ENCODE peak calls at places on chromosomes 11 and 22, in seven cellular contexts. One of them, this sample, is unnamed.

GRCh38 chr11:15773024-15773423 is 583.3 kb downstream of the SOX6 start:
- DNase-seq in B cell: no peak
- DNase-seq in RPMI7951: no peak
- DNase-seq in activated CD8-positive, alpha-beta memory T cell treated with anti-CD3 and anti-CD28 coated beads, Interleukin-2, amount 50 U/mL, for 4 hours: no peak
- DNase-seq in HEK293T: no peak
- DNase-seq in stimulated activated CD4-positive, alpha-beta T cell treated with anti-CD3 and anti-CD28 coated beads, Interleukin-2, amount 100 ng/mL, for 48 hours: no peak
- DNase-seq in OCI-LY7: no peak
- DNase-seq in this sample: no peak

GRCh38 chr11:10866893-10867331 is 9.1 kb upstream of the ZBED5 start:
- DNase-seq in OCI-LY7: no peak
- DNase-seq in activated CD8-positive, alpha-beta memory T cell treated with anti-CD3 and anti-CD28 coated beads, Interleukin-2, amount 50 U/mL, for 4 hours: no peak
- DNase-seq in HEK293T: peak; percentile 16
- DNase-seq in stimulated activated CD4-positive, alpha-beta T cell treated with anti-CD3 and anti-CD28 coated beads, Interleukin-2, amount 100 ng/mL, for 48 hours: no peak
- DNase-seq in B cell: no peak
- DNase-seq in RPMI7951: peak; percentile 17
- DNase-seq in this sample: no peak

GRCh38 chr22:39205344-39206021 is 39.3 kb downstream of the PDGFB start:
- DNase-seq in RPMI7951: peak; percentile 92
- DNase-seq in HEK293T: no peak
- DNase-seq in activated CD8-positive, alpha-beta memory T cell treated with anti-CD3 and anti-CD28 coated beads, Interleukin-2, amount 50 U/mL, for 4 hours: peak; percentile 50
- DNase-seq in B cell: no peak
- DNase-seq in stimulated activated CD4-positive, alpha-beta T cell treated with anti-CD3 and anti-CD28 coated beads, Interleukin-2, amount 100 ng/mL, for 48 hours: no peak
- DNase-seq in OCI-LY7: no peak
- DNase-seq in this sample: no peak

GRCh38 chr22:26922804-26923203 is 265.4 kb downstream of the MIAT start:
- DNase-seq in B cell: no peak
- DNase-seq in stimulated activated CD4-positive, alpha-beta T cell treated with anti-CD3 and anti-CD28 coated beads, Interleukin-2, amount 100 ng/mL, for 48 hours: no peak
- DNase-seq in OCI-LY7: peak; percentile 4
- DNase-seq in activated CD8-positive, alpha-beta memory T cell treated with anti-CD3 and anti-CD28 coated beads, Interleukin-2, amount 50 U/mL, for 4 hours: no peak
- DNase-seq in RPMI7951: no peak
- DNase-seq in HEK293T: no peak
- DNase-seq in this sample: peak; percentile 42

GRCh38 chr11:6283453-6284023 is 23.9 kb downstream of the CCKBR start:
- DNase-seq in RPMI7951: no peak
- DNase-seq in stimulated activated CD4-positive, alpha-beta T cell treated with anti-CD3 and anti-CD28 coated beads, Interleukin-2, amount 100 ng/mL, for 48 hours: no peak
- DNase-seq in HEK293T: no peak
- DNase-seq in activated CD8-positive, alpha-beta memory T cell treated with anti-CD3 and anti-CD28 coated beads, Interleukin-2, amount 50 U/mL, for 4 hours: no peak
- DNase-seq in OCI-LY7: no peak
- DNase-seq in B cell: no peak
- DNase-seq in this sample: no peak

GRCh38 chr11:134387501-134387900 is 24.5 kb downstream of the B3GAT1 start:
- DNase-seq in HEK293T: no peak
- DNase-seq in RPMI7951: no peak
- DNase-seq in activated CD8-positive, alpha-beta memory T cell treated with anti-CD3 and anti-CD28 coated beads, Interleukin-2, amount 50 U/mL, for 4 hours: no peak
- DNase-seq in stimulated activated CD4-positive, alpha-beta T cell treated with anti-CD3 and anti-CD28 coated beads, Interleukin-2, amount 100 ng/mL, for 48 hours: no peak
- DNase-seq in OCI-LY7: no peak
- DNase-seq in B cell: no peak
- DNase-seq in this sample: no peak

GRCh38 chr11:131851951-131852350 is 481.5 kb downstream of the NTM start:
- DNase-seq in HEK293T: no peak
- DNase-seq in stimulated activated CD4-positive, alpha-beta T cell treated with anti-CD3 and anti-CD28 coated beads, Interleukin-2, amount 100 ng/mL, for 48 hours: no peak
- DNase-seq in RPMI7951: no peak
- DNase-seq in OCI-LY7: no peak
- DNase-seq in B cell: no peak
- DNase-seq in activated CD8-positive, alpha-beta memory T cell treated with anti-CD3 and anti-CD28 coated beads, Interleukin-2, amount 50 U/mL, for 4 hours: no peak
- DNase-seq in this sample: no peak

GRCh38 chr22:22037740-22038139 is 55.2 kb upstream of the TOP3B start:
- DNase-seq in B cell: no peak
- DNase-seq in RPMI7951: no peak
- DNase-seq in OCI-LY7: no peak
- DNase-seq in stimulated activated CD4-positive, alpha-beta T cell treated with anti-CD3 and anti-CD28 coated beads, Interleukin-2, amount 100 ng/mL, for 48 hours: no peak
- DNase-seq in activated CD8-positive, alpha-beta memory T cell treated with anti-CD3 and anti-CD28 coated beads, Interleukin-2, amount 50 U/mL, for 4 hours: no peak
- DNase-seq in HEK293T: peak; percentile 42
- DNase-seq in this sample: no peak

GRCh38 chr11:134340354-134340964 is 8.7 kb downstream of the GLB1L2 start:
- DNase-seq in OCI-LY7: no peak
- DNase-seq in B cell: no peak
- DNase-seq in stimulated activated CD4-positive, alpha-beta T cell treated with anti-CD3 and anti-CD28 coated beads, Interleukin-2, amount 100 ng/mL, for 48 hours: no peak
- DNase-seq in activated CD8-positive, alpha-beta memory T cell treated with anti-CD3 and anti-CD28 coated beads, Interleukin-2, amount 50 U/mL, for 4 hours: no peak
- DNase-seq in RPMI7951: no peak
- DNase-seq in HEK293T: no peak
- DNase-seq in this sample: no peak

GRCh38 chr11:31874631-31875191 is 63.6 kb upstream of the PAX6 start:
- DNase-seq in activated CD8-positive, alpha-beta memory T cell treated with anti-CD3 and anti-CD28 coated beads, Interleukin-2, amount 50 U/mL, for 4 hours: no peak
- DNase-seq in B cell: no peak
- DNase-seq in stimulated activated CD4-positive, alpha-beta T cell treated with anti-CD3 and anti-CD28 coated beads, Interleukin-2, amount 100 ng/mL, for 48 hours: no peak
- DNase-seq in RPMI7951: peak; percentile 75
- DNase-seq in HEK293T: no peak
- DNase-seq in OCI-LY7: no peak
- DNase-seq in this sample: peak; percentile 46

GRCh38 chr11:125429174-125429707 is 66.8 kb downstream of the FEZ1 start:
- DNase-seq in OCI-LY7: peak; percentile 77
- DNase-seq in RPMI7951: peak; percentile 43
- DNase-seq in HEK293T: peak; percentile 72
- DNase-seq in activated CD8-positive, alpha-beta memory T cell treated with anti-CD3 and anti-CD28 coated beads, Interleukin-2, amount 50 U/mL, for 4 hours: peak; percentile 49
- DNase-seq in stimulated activated CD4-positive, alpha-beta T cell treated with anti-CD3 and anti-CD28 coated beads, Interleukin-2, amount 100 ng/mL, for 48 hours: peak; percentile 37
- DNase-seq in B cell: peak; percentile 41
- DNase-seq in this sample: peak; percentile 85

GRCh38 chr11:129237456-129237855 is 45.3 kb upstream of the ARHGAP32 start:
- DNase-seq in stimulated activated CD4-positive, alpha-beta T cell treated with anti-CD3 and anti-CD28 coated beads, Interleukin-2, amount 100 ng/mL, for 48 hours: no peak
- DNase-seq in HEK293T: no peak
- DNase-seq in RPMI7951: peak; percentile 29
- DNase-seq in B cell: no peak
- DNase-seq in activated CD8-positive, alpha-beta memory T cell treated with anti-CD3 and anti-CD28 coated beads, Interleukin-2, amount 50 U/mL, for 4 hours: no peak
- DNase-seq in OCI-LY7: no peak
- DNase-seq in this sample: no peak

GRCh38 chr22:24501366-24502005 is 6.4 kb downstream of the UPB1 start:
- DNase-seq in OCI-LY7: no peak
- DNase-seq in B cell: no peak
- DNase-seq in stimulated activated CD4-positive, alpha-beta T cell treated with anti-CD3 and anti-CD28 coated beads, Interleukin-2, amount 100 ng/mL, for 48 hours: no peak
- DNase-seq in RPMI7951: no peak
- DNase-seq in HEK293T: no peak
- DNase-seq in activated CD8-positive, alpha-beta memory T cell treated with anti-CD3 and anti-CD28 coated beads, Interleukin-2, amount 50 U/mL, for 4 hours: no peak
- DNase-seq in this sample: no peak

GRCh38 chr11:28759311-28759710 is 651.1 kb downstream of the METTL15 start:
- DNase-seq in OCI-LY7: no peak
- DNase-seq in HEK293T: no peak
- DNase-seq in B cell: no peak
- DNase-seq in activated CD8-positive, alpha-beta memory T cell treated with anti-CD3 and anti-CD28 coated beads, Interleukin-2, amount 50 U/mL, for 4 hours: no peak
- DNase-seq in RPMI7951: no peak
- DNase-seq in stimulated activated CD4-positive, alpha-beta T cell treated with anti-CD3 and anti-CD28 coated beads, Interleukin-2, amount 100 ng/mL, for 48 hours: no peak
- DNase-seq in this sample: peak; percentile 56

GRCh38 chr11:85771568-85771967 is 39.4 kb downstream of the SYTL2 start:
- DNase-seq in stimulated activated CD4-positive, alpha-beta T cell treated with anti-CD3 and anti-CD28 coated beads, Interleukin-2, amount 100 ng/mL, for 48 hours: no peak
- DNase-seq in HEK293T: no peak
- DNase-seq in activated CD8-positive, alpha-beta memory T cell treated with anti-CD3 and anti-CD28 coated beads, Interleukin-2, amount 50 U/mL, for 4 hours: no peak
- DNase-seq in B cell: no peak
- DNase-seq in RPMI7951: no peak
- DNase-seq in OCI-LY7: no peak
- DNase-seq in this sample: no peak

GRCh38 chr11:102226702-102227101 is 90.6 kb upstream of the BIRC3 start:
- DNase-seq in B cell: no peak
- DNase-seq in stimulated activated CD4-positive, alpha-beta T cell treated with anti-CD3 and anti-CD28 coated beads, Interleukin-2, amount 100 ng/mL, for 48 hours: no peak
- DNase-seq in RPMI7951: peak; percentile 90
- DNase-seq in OCI-LY7: no peak
- DNase-seq in activated CD8-positive, alpha-beta memory T cell treated with anti-CD3 and anti-CD28 coated beads, Interleukin-2, amount 50 U/mL, for 4 hours: no peak
- DNase-seq in HEK293T: no peak
- DNase-seq in this sample: no peak

GRCh38 chr22:50564289-50564688 is 1.6 kb upstream of the SYCE3 start:
- DNase-seq in OCI-LY7: no peak
- DNase-seq in RPMI7951: no peak
- DNase-seq in activated CD8-positive, alpha-beta memory T cell treated with anti-CD3 and anti-CD28 coated beads, Interleukin-2, amount 50 U/mL, for 4 hours: no peak
- DNase-seq in B cell: no peak
- DNase-seq in stimulated activated CD4-positive, alpha-beta T cell treated with anti-CD3 and anti-CD28 coated beads, Interleukin-2, amount 100 ng/mL, for 48 hours: no peak
- DNase-seq in HEK293T: no peak
- DNase-seq in this sample: no peak

GRCh38 chr11:78209478-78209877 is 20.8 kb downstream of the USP35 start:
- DNase-seq in RPMI7951: no peak
- DNase-seq in HEK293T: no peak
- DNase-seq in activated CD8-positive, alpha-beta memory T cell treated with anti-CD3 and anti-CD28 coated beads, Interleukin-2, amount 50 U/mL, for 4 hours: no peak
- DNase-seq in B cell: no peak
- DNase-seq in stimulated activated CD4-positive, alpha-beta T cell treated with anti-CD3 and anti-CD28 coated beads, Interleukin-2, amount 100 ng/mL, for 48 hours: no peak
- DNase-seq in OCI-LY7: no peak
- DNase-seq in this sample: no peak

GRCh38 chr11:68763926-68764657 is 12.8 kb upstream of the TESMIN start:
- DNase-seq in activated CD8-positive, alpha-beta memory T cell treated with anti-CD3 and anti-CD28 coated beads, Interleukin-2, amount 50 U/mL, for 4 hours: no peak
- DNase-seq in RPMI7951: no peak
- DNase-seq in B cell: no peak
- DNase-seq in OCI-LY7: no peak
- DNase-seq in HEK293T: no peak
- DNase-seq in stimulated activated CD4-positive, alpha-beta T cell treated with anti-CD3 and anti-CD28 coated beads, Interleukin-2, amount 100 ng/mL, for 48 hours: no peak
- DNase-seq in this sample: no peak

GRCh38 chr11:111499483-111499882 is 12.7 kb downstream of the BTG4 start:
- DNase-seq in RPMI7951: no peak
- DNase-seq in HEK293T: no peak
- DNase-seq in stimulated activated CD4-positive, alpha-beta T cell treated with anti-CD3 and anti-CD28 coated beads, Interleukin-2, amount 100 ng/mL, for 48 hours: no peak
- DNase-seq in activated CD8-positive, alpha-beta memory T cell treated with anti-CD3 and anti-CD28 coated beads, Interleukin-2, amount 50 U/mL, for 4 hours: no peak
- DNase-seq in OCI-LY7: no peak
- DNase-seq in B cell: no peak
- DNase-seq in this sample: no peak

GRCh38 chr22:35894937-35895708 is 133.5 kb downstream of the RBFOX2 start:
- DNase-seq in RPMI7951: peak; percentile 91
- DNase-seq in B cell: no peak
- DNase-seq in stimulated activated CD4-positive, alpha-beta T cell treated with anti-CD3 and anti-CD28 coated beads, Interleukin-2, amount 100 ng/mL, for 48 hours: no peak
- DNase-seq in activated CD8-positive, alpha-beta memory T cell treated with anti-CD3 and anti-CD28 coated beads, Interleukin-2, amount 50 U/mL, for 4 hours: no peak
- DNase-seq in HEK293T: peak; percentile 27
- DNase-seq in OCI-LY7: peak; percentile 61
- DNase-seq in this sample: no peak

GRCh38 chr11:68012044-68012842 is 2.1 kb downstream of the ALDH3B1 start:
- DNase-seq in activated CD8-positive, alpha-beta memory T cell treated with anti-CD3 and anti-CD28 coated beads, Interleukin-2, amount 50 U/mL, for 4 hours: no peak
- DNase-seq in HEK293T: no peak
- DNase-seq in B cell: no peak
- DNase-seq in stimulated activated CD4-positive, alpha-beta T cell treated with anti-CD3 and anti-CD28 coated beads, Interleukin-2, amount 100 ng/mL, for 48 hours: no peak
- DNase-seq in OCI-LY7: no peak
- DNase-seq in RPMI7951: no peak
- DNase-seq in this sample: no peak

GRCh38 chr22:25358421-25359170 is 139.2 kb downstream of the CRYBB2 start:
- DNase-seq in OCI-LY7: no peak
- DNase-seq in activated CD8-positive, alpha-beta memory T cell treated with anti-CD3 and anti-CD28 coated beads, Interleukin-2, amount 50 U/mL, for 4 hours: no peak
- DNase-seq in B cell: no peak
- DNase-seq in stimulated activated CD4-positive, alpha-beta T cell treated with anti-CD3 and anti-CD28 coated beads, Interleukin-2, amount 100 ng/mL, for 48 hours: no peak
- DNase-seq in HEK293T: no peak
- DNase-seq in RPMI7951: no peak
- DNase-seq in this sample: no peak

GRCh38 chr11:12248330-12248729 is 129.0 kb upstream of the PARVA start:
- DNase-seq in B cell: no peak
- DNase-seq in stimulated activated CD4-positive, alpha-beta T cell treated with anti-CD3 and anti-CD28 coated beads, Interleukin-2, amount 100 ng/mL, for 48 hours: no peak
- DNase-seq in OCI-LY7: no peak
- DNase-seq in activated CD8-positive, alpha-beta memory T cell treated with anti-CD3 and anti-CD28 coated beads, Interleukin-2, amount 50 U/mL, for 4 hours: no peak
- DNase-seq in RPMI7951: peak; percentile 24
- DNase-seq in HEK293T: no peak
- DNase-seq in this sample: peak; percentile 99

GRCh38 chr11:60955566-60955965 is 3.6 kb upstream of the SLC15A3 start:
- DNase-seq in OCI-LY7: no peak
- DNase-seq in RPMI7951: no peak
- DNase-seq in activated CD8-positive, alpha-beta memory T cell treated with anti-CD3 and anti-CD28 coated beads, Interleukin-2, amount 50 U/mL, for 4 hours: no peak
- DNase-seq in HEK293T: no peak
- DNase-seq in stimulated activated CD4-positive, alpha-beta T cell treated with anti-CD3 and anti-CD28 coated beads, Interleukin-2, amount 100 ng/mL, for 48 hours: no peak
- DNase-seq in B cell: no peak
- DNase-seq in this sample: no peak

GRCh38 chr22:42994276-42994916 is 20.6 kb downstream of the PACSIN2 start:
- DNase-seq in RPMI7951: no peak
- DNase-seq in B cell: no peak
- DNase-seq in activated CD8-positive, alpha-beta memory T cell treated with anti-CD3 and anti-CD28 coated beads, Interleukin-2, amount 50 U/mL, for 4 hours: no peak
- DNase-seq in OCI-LY7: no peak
- DNase-seq in HEK293T: no peak
- DNase-seq in stimulated activated CD4-positive, alpha-beta T cell treated with anti-CD3 and anti-CD28 coated beads, Interleukin-2, amount 100 ng/mL, for 48 hours: no peak
- DNase-seq in this sample: no peak

GRCh38 chr22:39283312-39284141 is 35.9 kb downstream of the RPL3 start:
- DNase-seq in stimulated activated CD4-positive, alpha-beta T cell treated with anti-CD3 and anti-CD28 coated beads, Interleukin-2, amount 100 ng/mL, for 48 hours: no peak
- DNase-seq in activated CD8-positive, alpha-beta memory T cell treated with anti-CD3 and anti-CD28 coated beads, Interleukin-2, amount 50 U/mL, for 4 hours: no peak
- DNase-seq in B cell: no peak
- DNase-seq in RPMI7951: peak; percentile 99
- DNase-seq in HEK293T: no peak
- DNase-seq in OCI-LY7: no peak
- DNase-seq in this sample: peak; percentile 52

GRCh38 chr11:15852179-15852578 is 504.2 kb downstream of the SOX6 start:
- DNase-seq in B cell: no peak
- DNase-seq in HEK293T: peak; percentile 37
- DNase-seq in stimulated activated CD4-positive, alpha-beta T cell treated with anti-CD3 and anti-CD28 coated beads, Interleukin-2, amount 100 ng/mL, for 48 hours: no peak
- DNase-seq in activated CD8-positive, alpha-beta memory T cell treated with anti-CD3 and anti-CD28 coated beads, Interleukin-2, amount 50 U/mL, for 4 hours: no peak
- DNase-seq in RPMI7951: no peak
- DNase-seq in OCI-LY7: no peak
- DNase-seq in this sample: peak; percentile 55

GRCh38 chr11:121249039-121249663 is 43.4 kb upstream of the SC5D start:
- DNase-seq in activated CD8-positive, alpha-beta memory T cell treated with anti-CD3 and anti-CD28 coated beads, Interleukin-2, amount 50 U/mL, for 4 hours: no peak
- DNase-seq in B cell: peak; percentile 53
- DNase-seq in stimulated activated CD4-positive, alpha-beta T cell treated with anti-CD3 and anti-CD28 coated beads, Interleukin-2, amount 100 ng/mL, for 48 hours: no peak
- DNase-seq in RPMI7951: peak; percentile 54
- DNase-seq in OCI-LY7: peak; percentile 69
- DNase-seq in HEK293T: peak; percentile 52
- DNase-seq in this sample: peak; percentile 78

GRCh38 chr22:42330953-42331525 is 60.6 kb upstream of the TCF20 start:
- DNase-seq in HEK293T: peak; percentile 30
- DNase-seq in RPMI7951: peak; percentile 17
- DNase-seq in B cell: no peak
- DNase-seq in activated CD8-positive, alpha-beta memory T cell treated with anti-CD3 and anti-CD28 coated beads, Interleukin-2, amount 50 U/mL, for 4 hours: no peak
- DNase-seq in stimulated activated CD4-positive, alpha-beta T cell treated with anti-CD3 and anti-CD28 coated beads, Interleukin-2, amount 100 ng/mL, for 48 hours: no peak
- DNase-seq in OCI-LY7: peak; percentile 77
- DNase-seq in this sample: no peak

GRCh38 chr11:1628506-1629325 is 859 bp upstream of the KRTAP5-5 start:
- DNase-seq in HEK293T: peak; percentile 89
- DNase-seq in B cell: peak; percentile 82
- DNase-seq in stimulated activated CD4-positive, alpha-beta T cell treated with anti-CD3 and anti-CD28 coated beads, Interleukin-2, amount 100 ng/mL, for 48 hours: peak; percentile 60
- DNase-seq in OCI-LY7: peak; percentile 43
- DNase-seq in activated CD8-positive, alpha-beta memory T cell treated with anti-CD3 and anti-CD28 coated beads, Interleukin-2, amount 50 U/mL, for 4 hours: peak; percentile 64
- DNase-seq in RPMI7951: peak; percentile 12
- DNase-seq in this sample: peak; percentile 76